ENCODE peak calls at places on chromosomes 12 and 14, in six cellular contexts. F is astrocyte of the spinal cord, H is kidney epithelial cell, D is Caco-2, I is psoas muscle, G is GM23338. Z is an unnamed sample.

GRCh38 chr12:51323966-51324895 is at the start of gene BIN2:
- DNase-seq in F (no peak), H (no peak), D (no peak), I (peak; percentile 52), G (no peak), Z (no peak)

GRCh38 chr14:33486499-33486898 is 464.4 kb downstream of the EGLN3 start:
- DNase-seq in F (no peak), H (no peak), D (no peak), I (no peak), G (no peak), Z (no peak)

GRCh38 chr14:104536942-104537612 is 42.5 kb upstream of the C14orf180 start:
- DNase-seq in F (peak; percentile 2), H (no peak), D (no peak), I (no peak), G (no peak), Z (peak; percentile 48)

GRCh38 chr12:68176252-68176651 is 16.7 kb upstream of the IFNG start:
- DNase-seq in F (no peak), H (no peak), D (no peak), I (no peak), G (no peak), Z (no peak)

GRCh38 chr14:51333299-51333698 is 93.3 kb downstream of the TMX1 start:
- DNase-seq in F (no peak), H (no peak), D (no peak), I (no peak), G (no peak), Z (no peak)

GRCh38 chr14:33879684-33880286 is 71.1 kb downstream of the EGLN3 start:
- DNase-seq in F (no peak), H (no peak), D (no peak), I (no peak), G (no peak), Z (no peak)

GRCh38 chr12:119802472-119802871 is 74.6 kb downstream of the CIT start:
- DNase-seq in F (peak; percentile 51), H (no peak), D (no peak), I (peak; percentile 62), G (no peak), Z (peak; percentile 86)

GRCh38 chr12:34399631-34400422 is 377.5 kb downstream of the ALG10 start:
- DNase-seq in F (no peak), H (no peak), D (peak; percentile 0), I (peak; percentile 4), G (no peak), Z (no peak)

GRCh38 chr14:71931492-71932228 is 569 bp upstream of the RGS6 start:
- DNase-seq in F (no peak), H (no peak), D (no peak), I (no peak), G (no peak), Z (no peak)
- H3K4me3 ChIP-seq in F (no peak overlapping the region), H (no peak overlapping the region), D (no peak overlapping the region), I (peak overlapping the region; percentile 55), G (peak overlapping the region; percentile 79), Z (no peak overlapping the region)

GRCh38 chr14:94671870-94672444 is 59.8 kb downstream of the SERPINA3 start:
- DNase-seq in F (peak; percentile 36), H (no peak), D (no peak), I (no peak), G (no peak), Z (no peak)
- TF ChIP-seq CTCF in F (peak; percentile 61), H (no peak), D (no peak), I (no peak), G (no peak), Z (no peak)

DNA sequence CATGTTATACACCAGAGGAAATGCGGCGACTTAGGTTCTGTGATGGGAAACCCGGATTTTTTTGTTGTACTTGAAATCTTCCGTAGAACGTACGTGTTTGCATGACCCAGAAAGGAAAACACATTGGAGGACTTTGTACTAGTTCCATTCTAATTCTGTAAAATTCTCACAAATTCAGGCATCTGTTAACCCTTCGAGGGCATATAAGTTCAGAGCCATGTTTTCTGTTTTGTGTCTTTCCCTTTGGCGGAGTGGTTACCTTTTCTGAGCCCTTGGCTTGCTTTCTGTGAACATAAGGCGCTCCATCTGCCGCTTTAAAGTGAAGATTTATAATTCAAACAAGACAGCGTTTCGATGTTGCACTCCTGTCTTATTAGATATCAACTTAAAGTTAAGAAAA is 34.2 kb downstream of the BICD1 start:
- DNase-seq in F (no peak), H (no peak), D (no peak), I (no peak), G (no peak), Z (no peak)
- H3K4me3 ChIP-seq in F (no peak overlapping the region), H (no peak overlapping the region), D (no peak overlapping the region), I (peak overlapping the region; percentile 11), G (peak overlapping the region; percentile 51), Z (no peak overlapping the region)

GRCh38 chr14:98103705-98104104 is 1168.3 kb downstream of the BCL11B start:
- DNase-seq in F (no peak), H (no peak), D (no peak), I (no peak), G (no peak), Z (no peak)
- TF ChIP-seq CTCF in F (no peak), H (no peak), D (no peak), I (no peak), G (no peak), Z (no peak)

GRCh38 chr14:89537911-89538310 is 120.9 kb upstream of the FOXN3 start:
- DNase-seq in F (no peak), H (no peak), D (no peak), I (no peak), G (peak; percentile 68), Z (no peak)

GRCh38 chr14:89540009-89540829 is 123.2 kb upstream of the FOXN3 start:
- DNase-seq in F (peak; percentile 68), H (no peak), D (peak; percentile 29), I (no peak), G (no peak), Z (peak; percentile 15)

GRCh38 chr14:89543420-89543790 is 126.4 kb upstream of the FOXN3 start:
- DNase-seq in F (peak; percentile 43), H (no peak), D (no peak), I (no peak), G (peak; percentile 58), Z (peak; percentile 29)

GRCh38 chr14:89542768-89543419 is 125.9 kb upstream of the FOXN3 start:
- DNase-seq in F (no peak), H (no peak), D (no peak), I (no peak), G (no peak), Z (no peak)

DNA sequence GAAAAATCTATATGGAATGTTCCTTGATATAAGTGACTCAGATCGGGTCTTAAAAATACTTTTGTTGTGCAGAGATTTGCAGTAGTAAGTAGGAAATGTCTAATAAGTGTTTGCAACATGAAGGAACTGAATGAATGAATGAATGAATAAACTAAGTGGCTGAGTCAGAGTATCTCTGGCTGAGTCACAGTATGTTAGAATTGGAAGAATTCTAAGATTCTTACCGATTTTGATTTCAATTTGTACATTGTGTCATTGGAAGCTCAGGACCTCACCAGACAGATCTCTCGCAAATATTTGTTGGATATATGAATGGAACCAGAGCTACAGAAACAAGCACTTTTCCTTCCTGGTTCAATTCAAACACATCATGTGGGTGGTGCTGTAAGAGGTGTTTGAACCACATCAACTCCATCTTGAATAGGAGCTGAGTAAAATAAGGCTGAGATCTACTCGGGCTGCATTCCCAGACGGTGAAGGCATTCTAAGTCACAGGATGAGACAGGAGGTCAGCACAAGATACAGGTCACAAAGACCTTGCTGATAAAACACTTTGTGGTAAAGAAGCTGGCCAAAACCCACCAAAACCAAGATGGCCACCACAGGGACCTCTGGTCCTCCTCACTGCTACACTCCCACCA is 123.9 kb upstream of the FOXN3 start:
- DNase-seq in F (peak; percentile 85), H (peak; percentile 23), D (no peak), I (no peak), G (no peak), Z (peak; percentile 80)
- H3K4me3 ChIP-seq in F (no peak overlapping the region), H (no peak overlapping the region), D (no peak overlapping the region), I (no peak overlapping the region), G (no peak overlapping the region), Z (no peak overlapping the region)

GRCh38 chr14:50060871-50061663 is 55.3 kb downstream of the VCPKMT start:
- DNase-seq in F (peak; percentile 95), H (peak; percentile 82), D (peak; percentile 74), I (peak; percentile 62), G (peak; percentile 80), Z (peak; percentile 93)
- TF ChIP-seq CTCF in F (peak; percentile 10), H (no peak), D (peak; percentile 9), I (no peak), G (no peak), Z (peak; percentile 49)

Z was measured in AG10803.